ENCODE peak calls at places on chromosomes 7 and 10, in seven cellular contexts. W, V, E, U, K, F and D are unnamed samples.

GRCh38 chr10:102120987-102121738 is 995 bp upstream of the LDB1 start:
- DNase-seq in V (peak), F (peak), U (no peak), W (peak), K (no peak), E (peak), D (no peak)

GRCh38 chr7:351256-351655 is 61.3 kb downstream of the FOXL3 start:
- DNase-seq in U (no peak), K (no peak), F (no peak), V (no peak), E (no peak), W (no peak), D (no peak)

GRCh38 chr10:45257615-45258014 is 57.8 kb downstream of the OR13A1 start:
- DNase-seq in E (no peak), U (no peak), F (no peak), V (no peak), K (no peak), W (no peak), D (no peak)

GRCh38 chr10:5946786-5947185 is 30.6 kb downstream of the IL15RA start:
- DNase-seq in W (no peak), F (no peak), E (no peak), K (no peak), U (no peak), V (peak), D (no peak)

GRCh38 chr10:70132098-70133029 is at the start of gene AIFM2:
- DNase-seq in V (peak), W (peak), U (peak), F (peak), K (peak), E (peak), D (no peak)

GRCh38 chr10:31709028-31709427 is 219.6 kb downstream of the ARHGAP12 start:
- DNase-seq in K (no peak), F (no peak), U (no peak), V (no peak), E (peak), W (peak), D (no peak)

GRCh38 chr10:14742815-14743214 is 31.9 kb downstream of the FAM107B start:
- DNase-seq in K (no peak), W (no peak), F (no peak), V (no peak), E (peak), U (no peak), D (no peak)

GRCh38 chr7:88835147-88835728 is 39.7 kb upstream of the TEX47 start:
- DNase-seq in W (peak), U (peak), K (no peak), F (no peak), E (peak), V (no peak), D (peak)

GRCh38 chr10:126640391-126640790 is 30.1 kb downstream of the C10orf90 start:
- DNase-seq in F (no peak), W (no peak), K (no peak), U (no peak), V (no peak), E (peak), D (no peak)

GRCh38 chr10:87589653-87590052 is 70.0 kb upstream of the PAPSS2 start:
- DNase-seq in F (no peak), U (no peak), E (peak), W (no peak), V (no peak), K (no peak), D (no peak)

GRCh38 chr10:97060441-97061084 is 125.2 kb downstream of the SLIT1 start:
- DNase-seq in U (no peak), E (peak), W (no peak), F (no peak), V (no peak), K (no peak), D (no peak)

GRCh38 chr7:95794917-95795515 is 22.7 kb downstream of the DYNC1I1 start:
- DNase-seq in E (peak), U (peak), K (no peak), V (no peak), W (peak), F (no peak), D (no peak)

GRCh38 chr7:6444516-6445269 is 3.1 kb downstream of the DAGLB start:
- DNase-seq in E (no peak), W (no peak), K (no peak), U (no peak), F (no peak), V (peak), D (no peak)

GRCh38 chr7:10939237-10939910 is 34.3 kb upstream of the PHF14 start:
- DNase-seq in F (peak), E (peak), W (no peak), V (no peak), K (no peak), U (no peak), D (no peak)

GRCh38 chr7:90483236-90483635 is 13.8 kb downstream of the PTTG1IP2 start:
- DNase-seq in U (no peak), K (no peak), F (no peak), W (no peak), E (no peak), V (no peak), D (no peak)

GRCh38 chr7:85172530-85172941 is 14.3 kb downstream of the SEMA3D start:
- DNase-seq in E (peak), W (no peak), V (no peak), K (no peak), F (no peak), U (no peak), D (no peak)

GRCh38 chr7:51451751-51452465 is 135.3 kb upstream of the COBL start:
- DNase-seq in E (no peak), V (no peak), U (no peak), K (no peak), W (peak), F (no peak), D (no peak)

GRCh38 chr10:64760371-64760770 is 1239.2 kb downstream of the REEP3 start:
- DNase-seq in W (no peak), E (peak), F (no peak), K (no peak), V (no peak), U (no peak), D (no peak)

GRCh38 chr7:18123508-18124239 is 96.0 kb upstream of the PRPS1L1 start:
- DNase-seq in F (no peak), V (no peak), K (no peak), W (no peak), U (no peak), E (no peak), D (no peak)

GRCh38 chr7:71733108-71733870 is 601.3 kb downstream of the GALNT17 start:
- DNase-seq in E (peak), U (peak), W (peak), K (peak), V (peak), F (peak), D (no peak)

GRCh38 chr7:44978511-44979366 is at the start of gene MYO1G:
- DNase-seq in F (peak), U (no peak), W (no peak), K (no peak), V (peak), E (no peak), D (no peak)

GRCh38 chr7:5681423-5681822 is 100.0 kb downstream of the RNF216 start:
- DNase-seq in E (no peak), V (no peak), F (no peak), K (no peak), U (no peak), W (no peak), D (no peak)

GRCh38 chr10:78920011-78920410 is 148.8 kb upstream of the ZMIZ1 start:
- DNase-seq in W (no peak), U (no peak), V (no peak), E (no peak), K (no peak), F (no peak), D (no peak)

GRCh38 chr10:62037890-62038608 is 136.6 kb downstream of the ARID5B start:
- DNase-seq in V (no peak), K (no peak), U (no peak), E (no peak), W (no peak), F (no peak), D (no peak)
- H3K4me3 ChIP-seq in V (no peak), K (peak), U (no peak), E (no peak), W (no peak), F (no peak), D (no peak)

GRCh38 chr10:119494224-119495060 is 48.1 kb downstream of the RGS10 start:
- DNase-seq in U (no peak), F (no peak), W (no peak), E (peak), K (no peak), V (no peak), D (no peak)
- H3K4me3 ChIP-seq in U (no peak), F (no peak), W (no peak), E (no peak), K (no peak), V (no peak), D (no peak)

GRCh38 chr10:12720217-12720981 is 281.1 kb downstream of the CCDC3 start:
- DNase-seq in W (peak), V (peak), U (peak), E (peak), F (peak), K (peak), D (peak)
- H3K4me3 ChIP-seq in W (no peak), V (no peak), U (no peak), E (no peak), F (no peak), K (peak), D (no peak)

GRCh38 chr7:151246161-151247015 is 2.1 kb downstream of the SMARCD3 start:
- DNase-seq in U (no peak), V (peak), E (peak), W (no peak), K (no peak), F (no peak), D (no peak)
- H3K4me3 ChIP-seq in U (no peak), V (peak), E (peak), W (no peak), K (peak), F (no peak), D (no peak)